ENCODE peak calls at places on chromosomes 7 and 10, in nine cellular contexts. One of them, this sample, is unnamed.

GRCh38 chr10:131396108-131397010 is 84.8 kb upstream of the TCERG1L start:
- DNase-seq in fibroblast of mammary gland: no peak
- DNase-seq in Calu3: no peak
- DNase-seq in foreskin fibroblast: no peak
- DNase-seq in progenitor cell of endocrine pancreas: no peak
- DNase-seq in A549: peak
- DNase-seq in psoas muscle: no peak
- DNase-seq in ovary: peak
- DNase-seq in CD4-positive, alpha-beta T cell: no peak
- DNase-seq in this sample: no peak

GRCh38 chr10:118272090-118272775 is 69.9 kb downstream of the FAM204A start:
- DNase-seq in Calu3: no peak
- DNase-seq in ovary: no peak
- DNase-seq in foreskin fibroblast: peak
- DNase-seq in CD4-positive, alpha-beta T cell: no peak
- DNase-seq in fibroblast of mammary gland: peak
- DNase-seq in progenitor cell of endocrine pancreas: no peak
- DNase-seq in A549: no peak
- DNase-seq in psoas muscle: no peak
- DNase-seq in this sample: no peak

GRCh38 chr7:102004229-102004628 is 186.8 kb downstream of the CUX1 start:
- DNase-seq in A549: no peak
- DNase-seq in foreskin fibroblast: peak
- DNase-seq in Calu3: no peak
- DNase-seq in CD4-positive, alpha-beta T cell: no peak
- DNase-seq in progenitor cell of endocrine pancreas: no peak
- DNase-seq in ovary: no peak
- DNase-seq in psoas muscle: no peak
- DNase-seq in fibroblast of mammary gland: no peak
- DNase-seq in this sample: no peak

GRCh38 chr10:78404296-78404695 is 370.6 kb downstream of the RPS24 start:
- DNase-seq in progenitor cell of endocrine pancreas: no peak
- DNase-seq in CD4-positive, alpha-beta T cell: no peak
- DNase-seq in ovary: no peak
- DNase-seq in psoas muscle: no peak
- DNase-seq in A549: no peak
- DNase-seq in Calu3: no peak
- DNase-seq in foreskin fibroblast: no peak
- DNase-seq in fibroblast of mammary gland: no peak
- DNase-seq in this sample: no peak

GRCh38 chr7:135761751-135762488 is 13.3 kb upstream of the FAM180A start:
- DNase-seq in progenitor cell of endocrine pancreas: no peak
- DNase-seq in ovary: no peak
- DNase-seq in A549: no peak
- DNase-seq in fibroblast of mammary gland: no peak
- DNase-seq in foreskin fibroblast: peak
- DNase-seq in CD4-positive, alpha-beta T cell: no peak
- DNase-seq in psoas muscle: no peak
- DNase-seq in Calu3: no peak
- DNase-seq in this sample: no peak

GRCh38 chr10:124686707-124687376 is 57.3 kb downstream of the FAM53B start:
- DNase-seq in foreskin fibroblast: no peak
- DNase-seq in CD4-positive, alpha-beta T cell: no peak
- DNase-seq in progenitor cell of endocrine pancreas: no peak
- DNase-seq in Calu3: no peak
- DNase-seq in A549: no peak
- DNase-seq in fibroblast of mammary gland: no peak
- DNase-seq in ovary: no peak
- DNase-seq in psoas muscle: peak
- DNase-seq in this sample: no peak

GRCh38 chr7:114689391-114689790 is 232.5 kb upstream of the MDFIC start:
- DNase-seq in A549: no peak
- DNase-seq in psoas muscle: no peak
- DNase-seq in fibroblast of mammary gland: no peak
- DNase-seq in Calu3: no peak
- DNase-seq in progenitor cell of endocrine pancreas: no peak
- DNase-seq in foreskin fibroblast: no peak
- DNase-seq in ovary: no peak
- DNase-seq in CD4-positive, alpha-beta T cell: no peak
- DNase-seq in this sample: no peak

GRCh38 chr10:31642296-31642695 is 286.3 kb downstream of the ARHGAP12 start:
- DNase-seq in Calu3: no peak
- DNase-seq in foreskin fibroblast: no peak
- DNase-seq in psoas muscle: no peak
- DNase-seq in fibroblast of mammary gland: no peak
- DNase-seq in CD4-positive, alpha-beta T cell: no peak
- DNase-seq in progenitor cell of endocrine pancreas: no peak
- DNase-seq in ovary: no peak
- DNase-seq in A549: no peak
- DNase-seq in this sample: no peak

GRCh38 chr10:127740596-127740995 is 3.6 kb downstream of the FOXI2 start:
- DNase-seq in A549: no peak
- DNase-seq in progenitor cell of endocrine pancreas: no peak
- DNase-seq in ovary: no peak
- DNase-seq in foreskin fibroblast: no peak
- DNase-seq in CD4-positive, alpha-beta T cell: no peak
- DNase-seq in psoas muscle: no peak
- DNase-seq in fibroblast of mammary gland: no peak
- DNase-seq in Calu3: no peak
- DNase-seq in this sample: no peak

GRCh38 chr7:149625947-149626392 is 128.4 kb upstream of the ZNF746 start:
- DNase-seq in A549: no peak
- DNase-seq in CD4-positive, alpha-beta T cell: no peak
- DNase-seq in fibroblast of mammary gland: peak
- DNase-seq in ovary: peak
- DNase-seq in Calu3: no peak
- DNase-seq in psoas muscle: no peak
- DNase-seq in progenitor cell of endocrine pancreas: no peak
- DNase-seq in foreskin fibroblast: peak
- DNase-seq in this sample: no peak

GRCh38 chr7:98826811-98827231 is 43.0 kb downstream of the TMEM130 start:
- DNase-seq in psoas muscle: peak
- DNase-seq in foreskin fibroblast: peak
- DNase-seq in fibroblast of mammary gland: no peak
- DNase-seq in CD4-positive, alpha-beta T cell: no peak
- DNase-seq in A549: no peak
- DNase-seq in progenitor cell of endocrine pancreas: no peak
- DNase-seq in ovary: peak
- DNase-seq in Calu3: no peak
- DNase-seq in this sample: no peak

GRCh38 chr7:74454059-74454947 is 597 bp downstream of the GTF2IRD1 start:
- DNase-seq in foreskin fibroblast: peak
- DNase-seq in CD4-positive, alpha-beta T cell: no peak
- DNase-seq in A549: no peak
- DNase-seq in ovary: peak
- DNase-seq in fibroblast of mammary gland: no peak
- DNase-seq in Calu3: no peak
- DNase-seq in progenitor cell of endocrine pancreas: peak
- DNase-seq in psoas muscle: peak
- DNase-seq in this sample: peak

GRCh38 chr10:42875792-42876191 is 93.2 kb downstream of the BMS1 start:
- DNase-seq in psoas muscle: no peak
- DNase-seq in progenitor cell of endocrine pancreas: no peak
- DNase-seq in foreskin fibroblast: peak
- DNase-seq in ovary: no peak
- DNase-seq in Calu3: no peak
- DNase-seq in A549: no peak
- DNase-seq in fibroblast of mammary gland: peak
- DNase-seq in CD4-positive, alpha-beta T cell: no peak
- DNase-seq in this sample: no peak

GRCh38 chr10:119348516-119349240 is 141.3 kb downstream of the GRK5 start:
- DNase-seq in A549: no peak
- DNase-seq in psoas muscle: peak
- DNase-seq in ovary: peak
- DNase-seq in foreskin fibroblast: peak
- DNase-seq in progenitor cell of endocrine pancreas: no peak
- DNase-seq in CD4-positive, alpha-beta T cell: no peak
- DNase-seq in fibroblast of mammary gland: peak
- DNase-seq in Calu3: no peak
- DNase-seq in this sample: no peak

GRCh38 chr10:92591550-92592140 is 1.3 kb upstream of the KIF11 start:
- DNase-seq in A549: peak
- DNase-seq in CD4-positive, alpha-beta T cell: peak
- DNase-seq in ovary: peak
- DNase-seq in foreskin fibroblast: peak
- DNase-seq in psoas muscle: peak
- DNase-seq in progenitor cell of endocrine pancreas: peak
- DNase-seq in fibroblast of mammary gland: peak
- DNase-seq in Calu3: peak
- DNase-seq in this sample: peak

GRCh38 chr10:92593553-92594046 is 670 bp downstream of the KIF11 start:
- DNase-seq in ovary: no peak
- DNase-seq in progenitor cell of endocrine pancreas: no peak
- DNase-seq in fibroblast of mammary gland: no peak
- DNase-seq in A549: no peak
- DNase-seq in Calu3: no peak
- DNase-seq in foreskin fibroblast: peak
- DNase-seq in CD4-positive, alpha-beta T cell: no peak
- DNase-seq in psoas muscle: no peak
- DNase-seq in this sample: no peak

GRCh38 chr10:92592761-92593552 is at the start of gene KIF11:
- DNase-seq in CD4-positive, alpha-beta T cell: peak
- DNase-seq in psoas muscle: peak
- DNase-seq in A549: peak
- DNase-seq in fibroblast of mammary gland: peak
- DNase-seq in progenitor cell of endocrine pancreas: peak
- DNase-seq in ovary: peak
- DNase-seq in Calu3: peak
- DNase-seq in foreskin fibroblast: peak
- DNase-seq in this sample: peak

GRCh38 chr10:92594194-92594593 is 1.3 kb downstream of the KIF11 start:
- DNase-seq in fibroblast of mammary gland: no peak
- DNase-seq in ovary: no peak
- DNase-seq in psoas muscle: no peak
- DNase-seq in CD4-positive, alpha-beta T cell: no peak
- DNase-seq in progenitor cell of endocrine pancreas: no peak
- DNase-seq in A549: no peak
- DNase-seq in Calu3: no peak
- DNase-seq in foreskin fibroblast: peak
- DNase-seq in this sample: no peak

DNA sequence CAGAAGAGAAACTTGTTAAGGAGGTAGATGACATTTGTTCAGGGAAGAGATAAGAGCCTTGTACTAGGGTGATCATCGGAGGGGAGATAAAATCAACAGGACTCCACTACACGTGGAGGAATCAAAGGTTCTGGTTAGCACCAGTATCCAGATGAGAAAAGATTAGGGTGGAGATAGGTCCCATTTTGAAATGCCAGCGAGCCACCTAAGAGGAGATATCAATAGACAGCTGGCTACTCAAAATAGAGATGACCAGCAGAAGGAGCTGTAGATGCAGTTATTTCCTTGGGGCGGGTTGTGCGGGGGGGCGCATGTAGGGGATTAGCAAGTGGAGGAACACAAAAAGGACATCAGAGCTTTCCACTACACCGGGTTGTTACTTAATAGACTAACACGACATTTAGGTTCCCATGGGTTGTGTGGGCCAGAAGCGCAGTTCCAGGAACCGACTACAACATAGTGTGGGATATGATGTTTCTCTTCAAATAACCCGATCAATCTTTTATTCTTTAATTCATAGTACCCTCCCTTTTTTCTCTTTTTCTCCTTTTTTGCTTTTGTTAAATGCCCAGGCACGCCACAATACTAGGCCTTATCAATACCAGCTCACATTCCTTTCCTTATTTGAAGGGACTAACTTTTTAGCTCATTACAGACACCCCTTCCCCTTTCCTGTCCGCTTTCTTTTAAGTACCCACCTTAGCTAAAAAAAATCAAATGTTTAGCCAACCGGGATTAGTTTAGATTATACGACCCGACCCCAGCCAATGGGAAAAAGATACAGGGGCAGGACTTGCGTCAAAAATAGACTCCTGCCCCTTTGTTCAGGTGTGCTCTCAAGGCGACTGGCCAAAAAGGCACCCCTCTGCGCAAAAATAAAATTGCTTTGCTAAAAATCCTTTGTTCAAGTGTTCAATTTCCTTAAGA is 2.0 kb upstream of the KIF11 start:
- DNase-seq in psoas muscle: peak
- DNase-seq in foreskin fibroblast: peak
- DNase-seq in A549: peak
- DNase-seq in CD4-positive, alpha-beta T cell: no peak
- DNase-seq in Calu3: peak
- DNase-seq in progenitor cell of endocrine pancreas: peak
- DNase-seq in ovary: peak
- DNase-seq in fibroblast of mammary gland: peak
- DNase-seq in this sample: peak
- TF ChIP-seq CTCF in psoas muscle: no peak
- TF ChIP-seq CTCF in foreskin fibroblast: peak
- TF ChIP-seq CTCF in A549: peak
- TF ChIP-seq CTCF in CD4-positive, alpha-beta T cell: no peak
- TF ChIP-seq CTCF in Calu3: no peak
- TF ChIP-seq CTCF in progenitor cell of endocrine pancreas: peak
- TF ChIP-seq CTCF in ovary: no peak
- TF ChIP-seq CTCF in fibroblast of mammary gland: peak
- TF ChIP-seq CTCF in this sample: no peak

GRCh38 chr10:88865281-88865876 is 13.7 kb upstream of the ANKRD22 start:
- DNase-seq in psoas muscle: no peak
- DNase-seq in A549: peak
- DNase-seq in progenitor cell of endocrine pancreas: no peak
- DNase-seq in CD4-positive, alpha-beta T cell: no peak
- DNase-seq in fibroblast of mammary gland: peak
- DNase-seq in Calu3: no peak
- DNase-seq in foreskin fibroblast: peak
- DNase-seq in ovary: no peak
- DNase-seq in this sample: no peak
- TF ChIP-seq CTCF in psoas muscle: no peak
- TF ChIP-seq CTCF in A549: peak
- TF ChIP-seq CTCF in progenitor cell of endocrine pancreas: no peak
- TF ChIP-seq CTCF in CD4-positive, alpha-beta T cell: peak
- TF ChIP-seq CTCF in fibroblast of mammary gland: peak
- TF ChIP-seq CTCF in Calu3: no peak
- TF ChIP-seq CTCF in foreskin fibroblast: no peak
- TF ChIP-seq CTCF in ovary: no peak
- TF ChIP-seq CTCF in this sample: no peak

GRCh38 chr10:103593022-103593570 is 99.6 kb downstream of the NEURL1 start:
- DNase-seq in fibroblast of mammary gland: no peak
- DNase-seq in CD4-positive, alpha-beta T cell: no peak
- DNase-seq in progenitor cell of endocrine pancreas: no peak
- DNase-seq in ovary: no peak
- DNase-seq in foreskin fibroblast: no peak
- DNase-seq in psoas muscle: no peak
- DNase-seq in A549: no peak
- DNase-seq in Calu3: no peak
- DNase-seq in this sample: no peak
- TF ChIP-seq CTCF in fibroblast of mammary gland: no peak
- TF ChIP-seq CTCF in CD4-positive, alpha-beta T cell: no peak
- TF ChIP-seq CTCF in progenitor cell of endocrine pancreas: no peak
- TF ChIP-seq CTCF in ovary: no peak
- TF ChIP-seq CTCF in foreskin fibroblast: no peak
- TF ChIP-seq CTCF in psoas muscle: no peak
- TF ChIP-seq CTCF in A549: no peak
- TF ChIP-seq CTCF in Calu3: no peak
- TF ChIP-seq CTCF in this sample: no peak

DNA sequence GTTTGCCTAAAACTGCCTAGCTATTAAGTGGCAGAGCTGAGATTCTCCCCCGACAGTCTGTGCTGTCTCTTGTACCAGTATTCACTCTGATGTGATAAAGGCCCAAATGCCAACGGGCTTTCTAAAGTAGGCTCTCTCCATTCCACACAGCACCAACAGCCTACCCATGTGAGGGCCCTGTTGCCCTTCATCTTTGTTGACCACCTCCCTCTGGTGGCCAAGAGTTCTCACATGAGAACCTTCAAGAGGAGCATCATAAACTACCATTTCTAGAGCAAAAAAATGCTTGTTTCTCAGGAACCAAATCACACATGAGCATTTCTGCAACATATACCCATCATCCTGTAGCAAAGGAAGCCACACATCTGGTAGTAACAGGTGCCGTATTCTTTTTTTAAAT is 185.8 kb downstream of the GRM8 start:
- DNase-seq in psoas muscle: no peak
- DNase-seq in fibroblast of mammary gland: no peak
- DNase-seq in CD4-positive, alpha-beta T cell: no peak
- DNase-seq in ovary: no peak
- DNase-seq in progenitor cell of endocrine pancreas: no peak
- DNase-seq in Calu3: peak
- DNase-seq in foreskin fibroblast: no peak
- DNase-seq in A549: peak
- DNase-seq in this sample: no peak
- TF ChIP-seq CTCF in psoas muscle: no peak
- TF ChIP-seq CTCF in fibroblast of mammary gland: no peak
- TF ChIP-seq CTCF in CD4-positive, alpha-beta T cell: no peak
- TF ChIP-seq CTCF in ovary: no peak
- TF ChIP-seq CTCF in progenitor cell of endocrine pancreas: peak
- TF ChIP-seq CTCF in Calu3: peak
- TF ChIP-seq CTCF in foreskin fibroblast: no peak
- TF ChIP-seq CTCF in A549: no peak
- TF ChIP-seq CTCF in this sample: no peak